ENCODE peak calls at places on chromosome 13, in ten cellular contexts. U is BE2C, G is IMR-90, K is uterus, M is transverse colon, F is tibial nerve, W is adrenal gland, Q is neuronal stem cell, B is pancreas, N is neural progenitor cell. X is an unnamed sample. For H3K36me3 and H3K4me1, the result is how much of the 10 kb centered on the place peaks cover.

GRCh38 chr13:83121904-83122303 is 760.4 kb downstream of the SLITRK1 start:
- DNase-seq in M (no peak), U (peak), N (no peak), K (no peak), F (no peak), W (no peak), G (peak), Q (no peak), B (no peak), X (no peak)

GRCh38 chr13:30395192-30396158 is 26.8 kb upstream of the UBE2L5 start:
- DNase-seq in Q (peak), W (peak), M (peak), G (peak), U (peak), B (peak), K (peak), N (peak), F (peak), X (peak)

GRCh38 chr13:35769812-35770211 is 293.3 kb upstream of the MAB21L1 start:
- DNase-seq in U (no peak), W (no peak), K (no peak), N (no peak), F (no peak), B (no peak), G (no peak), Q (no peak), M (no peak), X (no peak)

GRCh38 chr13:30864352-30865130 is 41.5 kb upstream of the MEDAG start:
- DNase-seq in F (no peak), G (peak), Q (no peak), N (peak), U (no peak), B (no peak), K (peak), W (no peak), M (no peak), X (peak)

GRCh38 chr13:20828540-20829364 is 55.0 kb upstream of the EEF1AKMT1 start:
- DNase-seq in F (no peak), K (peak), M (peak), Q (peak), N (peak), G (peak), B (no peak), U (peak), W (peak), X (no peak)

GRCh38 chr13:28501547-28501946 is 6.6 kb upstream of the FLT1 start:
- DNase-seq in N (no peak), U (peak), K (peak), F (no peak), Q (no peak), G (no peak), M (no peak), B (no peak), W (no peak), X (no peak)

GRCh38 chr13:113124211-113125025 is 1.8 kb downstream of the F10 start:
- DNase-seq in B (no peak), K (no peak), W (no peak), Q (no peak), M (no peak), F (no peak), U (no peak), N (no peak), G (no peak), X (no peak)

GRCh38 chr13:50334944-50335343 is 319.7 kb downstream of the KCNRG start:
- DNase-seq in F (no peak), B (no peak), K (no peak), G (peak), W (no peak), U (no peak), Q (peak), N (peak), M (no peak), X (no peak)

GRCh38 chr13:19161308-19161707 is 20.3 kb downstream of the TUBA3C start:
- DNase-seq in K (no peak), U (no peak), N (no peak), Q (no peak), M (no peak), B (no peak), G (no peak), W (no peak), F (no peak), X (no peak)

GRCh38 chr13:43787518-43787891 is 733 bp upstream of the ENOX1 start:
- DNase-seq in U (peak), N (peak), Q (no peak), K (no peak), B (no peak), F (no peak), M (no peak), W (no peak), G (no peak), X (no peak)

GRCh38 chr13:45548281-45548680 is 67.3 kb downstream of the ERICH6B start:
- DNase-seq in N (no peak), U (no peak), B (no peak), K (no peak), M (no peak), F (no peak), W (no peak), G (no peak), Q (no peak), X (no peak)

GRCh38 chr13:84136582-84136981 is 254.3 kb upstream of the SLITRK1 start:
- DNase-seq in K (no peak), W (no peak), U (no peak), F (no peak), G (no peak), N (no peak), M (no peak), B (no peak), Q (no peak), X (no peak)

GRCh38 chr13:35990196-35990595 is 141.0 kb downstream of the DCLK1 start:
- DNase-seq in M (no peak), G (no peak), N (peak), U (no peak), W (no peak), K (no peak), F (no peak), Q (no peak), B (no peak), X (peak)

GRCh38 chr13:21528616-21529015 is 69.5 kb upstream of the ZDHHC20 start:
- DNase-seq in M (no peak), N (no peak), K (no peak), F (no peak), W (no peak), G (peak), U (no peak), Q (no peak), B (no peak), X (no peak)

GRCh38 chr13:64090311-64090710 is 2674.7 kb upstream of the PCDH20 start:
- DNase-seq in B (no peak), K (no peak), W (no peak), G (no peak), U (no peak), M (no peak), F (no peak), Q (no peak), N (no peak), X (no peak)

GRCh38 chr13:24671367-24672117 is 8.7 kb upstream of the ATP12A start:
- DNase-seq in F (no peak), Q (peak), W (peak), M (peak), U (peak), B (no peak), G (peak), K (peak), N (peak), X (peak)

GRCh38 chr13:31045621-31046081 is 113.2 kb downstream of the TEX26 start:
- DNase-seq in Q (no peak), W (peak), U (no peak), G (peak), K (peak), B (no peak), M (peak), F (no peak), N (no peak), X (peak)

GRCh38 chr13:49997935-49998334 is 1.1 kb downstream of the TRIM13 start:
- DNase-seq in G (no peak), F (no peak), N (no peak), M (no peak), K (no peak), Q (no peak), W (no peak), U (no peak), B (no peak), X (no peak)

GRCh38 chr13:63161219-63161618 is 1745.6 kb upstream of the PCDH20 start:
- DNase-seq in W (no peak), K (no peak), N (no peak), U (no peak), F (no peak), M (no peak), Q (no peak), G (peak), B (no peak), X (no peak)

GRCh38 chr13:72782717-72783116 is 784 bp downstream of the PIBF1 start:
- DNase-seq in K (no peak), Q (no peak), U (no peak), B (no peak), F (no peak), G (peak), W (no peak), N (peak), M (no peak), X (no peak)

GRCh38 chr13:112680741-112681360 is 9.0 kb upstream of the ATP11A start:
- DNase-seq in N (no peak), F (no peak), G (no peak), K (no peak), B (no peak), M (no peak), U (no peak), W (no peak), Q (no peak), X (peak)

GRCh38 chr13:113573065-113573464 is 11.5 kb upstream of the TFDP1 start:
- DNase-seq in F (no peak), N (no peak), W (no peak), M (no peak), B (no peak), Q (no peak), U (no peak), K (no peak), G (no peak), X (no peak)

GRCh38 chr13:49629196-49629938 is 1.1 kb downstream of the ARL11 start:
- DNase-seq in N (no peak), W (no peak), M (no peak), G (no peak), B (no peak), K (no peak), F (no peak), Q (no peak), U (no peak), X (no peak)

GRCh38 chr13:102948006-102948405 is 102.2 kb downstream of the ERCC5 start:
- DNase-seq in M (no peak), G (no peak), Q (peak), W (no peak), N (peak), K (no peak), U (no peak), B (no peak), F (no peak), X (no peak)

GRCh38 chr13:38490657-38491056 is 141.0 kb downstream of the UFM1 start:
- DNase-seq in G (no peak), W (no peak), K (no peak), N (no peak), M (no peak), Q (no peak), F (no peak), U (no peak), B (no peak), X (no peak)

GRCh38 chr13:45994752-45995151 is 57.8 kb downstream of the ZC3H13 start:
- DNase-seq in F (no peak), Q (no peak), K (no peak), G (no peak), M (no peak), N (no peak), U (no peak), B (no peak), W (no peak), X (no peak)

GRCh38 chr13:99555149-99555548 is 53.9 kb downstream of the TM9SF2 start:
- DNase-seq in F (no peak), U (no peak), M (no peak), K (no peak), B (no peak), N (no peak), Q (no peak), G (no peak), W (no peak), X (no peak)
- H3K36me3 ChIP-seq in F (half or more), U (under half), M (half or more), K (under half), B (under half), N (under half), Q (half or more), G (under half), W (under half), X (half or more)

GRCh38 chr13:67330149-67330548 is 100.0 kb upstream of the PCDH9 start:
- DNase-seq in N (no peak), U (peak), G (no peak), M (no peak), W (no peak), F (no peak), B (no peak), Q (no peak), K (no peak), X (no peak)
- H3K4me1 ChIP-seq in N (under half), U (under half), G (under half), M (under half), W (under half), F (under half), B (under half), Q (under half), K (under half), X (under half)

GRCh38 chr13:110646442-110647364 is 31.4 kb downstream of the NAXD start:
- DNase-seq in G (no peak), U (no peak), N (no peak), B (no peak), M (no peak), W (no peak), F (no peak), K (no peak), Q (no peak), X (peak)
- H3K36me3 ChIP-seq in G (under half), U (under half), N (under half), B (under half), M (under half), W (under half), F (half or more), K (under half), Q (half or more), X (under half)

GRCh38 chr13:27262546-27262945 is 8.1 kb upstream of the RASL11A start:
- DNase-seq in N (no peak), K (no peak), W (no peak), U (no peak), F (no peak), B (no peak), M (no peak), G (no peak), Q (no peak), X (no peak)
- H3K4me1 ChIP-seq in N (under half), K (under half), W (under half), U (under half), F (half or more), B (under half), M (under half), G (under half), Q (under half), X (under half)

GRCh38 chr13:79317856-79318255 is 88.2 kb downstream of the RBM26 start:
- DNase-seq in G (no peak), N (no peak), U (no peak), M (no peak), W (no peak), B (no peak), F (no peak), Q (no peak), K (no peak), X (no peak)
- H3K36me3 ChIP-seq in G (under half), N (under half), U (under half), M (under half), W (under half), B (under half), F (under half), Q (half or more), K (under half), X (half or more)

DNA sequence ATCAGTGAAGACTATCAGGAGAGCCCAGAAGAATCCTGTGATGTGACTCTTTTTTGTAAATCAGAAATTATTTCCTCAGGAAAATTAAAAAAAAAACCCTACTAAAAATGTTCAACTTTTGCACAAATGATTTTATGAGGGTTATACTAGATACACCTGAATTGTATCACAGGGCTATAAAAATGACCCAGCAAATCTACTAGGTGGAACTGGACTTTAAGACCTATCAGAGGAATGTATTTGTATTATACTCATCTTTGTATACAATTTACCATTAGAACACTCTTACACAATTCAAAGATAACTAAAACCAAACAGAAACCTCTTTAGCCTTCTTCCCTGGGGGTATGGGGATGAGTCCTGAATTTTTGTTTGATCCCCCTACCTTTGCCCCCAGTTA is 7.2 kb downstream of the FBXL3 start:
- DNase-seq in M (no peak), B (no peak), N (no peak), K (no peak), G (no peak), W (no peak), Q (no peak), U (no peak), F (no peak), X (no peak)
- H3K4me1 ChIP-seq in M (under half), B (under half), N (under half), K (under half), G (under half), W (under half), Q (under half), U (under half), F (half or more), X (under half)

GRCh38 chr13:40801255-40802217 is 12.1 kb downstream of the SLC25A15 start:
- DNase-seq in U (no peak), Q (no peak), B (no peak), F (no peak), W (no peak), M (peak), K (no peak), G (no peak), N (no peak), X (no peak)

GRCh38 chr13:40796649-40797048 is 7.2 kb downstream of the SLC25A15 start:
- DNase-seq in U (no peak), W (no peak), K (no peak), M (no peak), B (no peak), F (no peak), G (no peak), N (no peak), Q (no peak), X (no peak)

GRCh38 chr13:40798380-40798779 is 9.0 kb downstream of the SLC25A15 start:
- DNase-seq in F (no peak), U (no peak), W (no peak), B (no peak), G (no peak), N (no peak), Q (no peak), K (no peak), M (no peak), X (no peak)

GRCh38 chr13:40800559-40800958 is 11.1 kb downstream of the SLC25A15 start:
- DNase-seq in W (no peak), N (no peak), Q (no peak), M (no peak), F (no peak), U (no peak), G (no peak), K (no peak), B (no peak), X (no peak)

DNA sequence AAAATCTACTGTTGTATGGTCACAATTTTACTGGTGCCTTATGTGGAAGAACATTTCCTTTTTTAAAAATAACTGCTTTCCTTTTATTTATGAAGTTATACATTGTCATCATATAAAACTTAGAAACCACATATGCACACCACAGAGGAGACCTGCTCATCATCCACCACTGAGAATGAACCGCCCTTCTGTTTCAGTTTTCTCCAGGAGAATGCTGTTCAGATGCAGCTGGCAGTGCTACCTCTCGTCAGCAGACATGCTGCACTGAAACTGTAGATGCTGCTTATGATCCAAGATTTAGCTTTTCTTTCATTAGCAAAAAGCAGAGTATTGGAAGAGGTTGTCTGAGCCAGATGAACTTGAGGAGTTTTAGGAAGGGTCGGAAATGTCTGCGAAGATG is 10.1 kb downstream of the SLC25A15 start:
- DNase-seq in B (no peak), U (no peak), G (no peak), M (no peak), W (no peak), F (no peak), K (no peak), N (no peak), Q (no peak), X (no peak)
- H3K36me3 ChIP-seq in B (under half), U (under half), G (under half), M (under half), W (under half), F (half or more), K (under half), N (under half), Q (half or more), X (under half)

GRCh38 chr13:33262997-33263396 is 22.6 kb downstream of the STARD13 start:
- DNase-seq in Q (no peak), N (no peak), G (no peak), M (no peak), B (no peak), F (no peak), K (no peak), U (no peak), W (no peak), X (no peak)
- H3K4me1 ChIP-seq in Q (under half), N (under half), G (half or more), M (under half), B (under half), F (half or more), K (under half), U (under half), W (under half), X (under half)

X was measured in endodermal cell.